ENCODE peak calls at places on chromosomes 7 and 10, in ten cellular contexts. A, H, V, Y, F, P, N, W, M and U are unnamed samples. For H3K9me3, the result is how much of the 10 kb centered on the place peaks cover.

GRCh38 chr7:129829677-129830631 is 122.8 kb downstream of the UBE2H start:
- DNase-seq in H (peak), V (peak), M (peak), W (peak), F (peak), N (peak), P (peak), Y (peak), A (peak), U (peak)

GRCh38 chr10:32887481-32887880 is 70.5 kb downstream of the ITGB1 start:
- DNase-seq in H (no peak), A (no peak), V (no peak), P (peak), M (no peak), W (no peak), F (no peak), N (no peak), Y (no peak), U (no peak)

GRCh38 chr7:105776986-105777910 is 99.2 kb downstream of the ATXN7L1 start:
- DNase-seq in V (no peak), H (no peak), A (peak), F (no peak), W (no peak), M (no peak), P (no peak), Y (peak), N (no peak), U (no peak)

GRCh38 chr7:45580053-45580872 is 6.1 kb downstream of the ADCY1 start:
- DNase-seq in W (no peak), F (no peak), Y (no peak), V (no peak), A (peak), P (peak), M (peak), H (no peak), N (no peak), U (no peak)

GRCh38 chr7:121302214-121302745 is 26.5 kb upstream of the WNT16 start:
- DNase-seq in V (peak), A (peak), M (no peak), Y (peak), N (no peak), P (no peak), W (no peak), F (no peak), H (no peak), U (no peak)

GRCh38 chr7:85695041-85695990 is 508.5 kb upstream of the SEMA3D start:
- DNase-seq in Y (no peak), W (peak), M (no peak), P (no peak), A (peak), N (no peak), F (no peak), H (no peak), V (peak), U (peak)

GRCh38 chr7:128358233-128358632 is 3.3 kb downstream of the PRRT4 start:
- DNase-seq in H (no peak), W (no peak), A (peak), M (no peak), F (no peak), N (no peak), V (no peak), Y (no peak), P (no peak), U (no peak)

GRCh38 chr10:8969853-8970252 is 915.4 kb downstream of the GATA3 start:
- DNase-seq in V (no peak), F (no peak), H (no peak), N (no peak), W (no peak), P (no peak), M (no peak), Y (no peak), A (no peak), U (no peak)

GRCh38 chr10:114412907-114413386 is 8.6 kb upstream of the AFAP1L2 start:
- DNase-seq in A (peak), H (no peak), N (no peak), W (no peak), P (no peak), V (no peak), F (no peak), M (no peak), Y (peak), U (no peak)

GRCh38 chr10:114406455-114406854 is 2.2 kb upstream of the AFAP1L2 start:
- DNase-seq in V (no peak), P (no peak), N (no peak), H (no peak), W (no peak), A (no peak), M (no peak), Y (no peak), F (no peak), U (no peak)

GRCh38 chr10:114408112-114408967 is 4.0 kb upstream of the AFAP1L2 start:
- DNase-seq in W (no peak), A (no peak), Y (no peak), N (no peak), P (no peak), M (no peak), V (no peak), H (no peak), F (no peak), U (no peak)

GRCh38 chr10:114405011-114405350 is 679 bp upstream of the AFAP1L2 start:
- DNase-seq in A (no peak), M (no peak), V (no peak), F (no peak), N (no peak), P (no peak), W (no peak), Y (no peak), H (peak), U (no peak)

GRCh38 chr10:114408968-114409444 is 4.7 kb upstream of the AFAP1L2 start:
- DNase-seq in Y (no peak), P (no peak), A (no peak), H (no peak), M (no peak), F (no peak), V (no peak), N (no peak), W (no peak), U (no peak)
- H3K27ac ChIP-seq in Y (no peak), P (no peak), A (no peak), H (no peak), M (no peak), F (no peak), V (peak), N (no peak), W (no peak), U (no peak)

GRCh38 chr10:30830672-30831230 is 200.9 kb downstream of the ZNF438 start:
- DNase-seq in V (no peak), N (no peak), P (no peak), H (no peak), W (no peak), A (no peak), M (no peak), Y (no peak), F (no peak), U (no peak)

GRCh38 chr10:30831401-30831800 is 200.3 kb downstream of the ZNF438 start:
- DNase-seq in F (no peak), A (no peak), N (no peak), M (no peak), H (no peak), V (no peak), P (no peak), W (no peak), Y (no peak), U (no peak)

GRCh38 chr10:30832727-30833624 is 198.7 kb downstream of the ZNF438 start:
- DNase-seq in V (no peak), N (no peak), A (no peak), P (no peak), F (no peak), H (no peak), W (no peak), Y (no peak), M (no peak), U (no peak)

GRCh38 chr10:30833625-30833970 is 198.1 kb downstream of the ZNF438 start:
- DNase-seq in Y (no peak), N (no peak), M (no peak), W (no peak), H (no peak), V (no peak), P (no peak), A (no peak), F (no peak), U (peak)

DNA sequence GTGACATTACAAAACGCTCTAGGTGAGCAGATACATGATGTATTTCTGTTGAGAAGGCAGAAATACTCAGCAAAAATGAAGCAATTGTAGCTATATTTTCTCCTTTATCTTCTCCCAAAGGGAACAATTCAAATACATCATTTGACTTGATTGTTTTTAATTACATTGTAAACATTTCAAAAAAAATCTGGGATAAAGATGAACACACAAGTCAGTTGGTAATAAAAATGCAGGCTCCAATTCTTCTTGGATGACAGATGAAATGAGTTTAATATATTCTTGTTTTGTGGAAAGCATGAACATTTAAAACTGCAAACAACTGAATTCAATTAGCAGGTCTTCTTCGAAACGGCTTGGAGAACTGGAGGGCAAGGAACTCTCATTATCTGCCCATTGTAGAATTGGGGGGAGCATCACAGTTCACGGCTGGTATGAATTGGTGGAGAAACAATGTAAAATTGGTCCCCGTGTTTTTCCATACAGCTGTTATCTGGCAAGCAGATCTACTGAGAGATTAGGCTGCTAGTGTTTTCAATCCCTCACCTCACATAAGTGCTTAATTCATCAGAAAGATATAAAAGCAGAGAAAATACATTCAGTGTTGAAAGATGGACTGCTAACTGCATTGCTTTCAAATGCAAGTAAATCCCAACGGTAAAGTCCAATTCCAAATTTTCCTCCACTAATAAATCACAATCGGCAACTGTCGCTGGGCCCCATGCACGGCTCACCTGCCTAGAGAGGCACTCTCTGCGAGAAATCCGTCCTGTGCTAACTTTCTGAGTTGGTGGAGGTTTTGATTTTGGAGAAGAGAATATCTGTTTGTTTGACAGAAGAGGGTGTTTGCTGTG is 199.6 kb downstream of the ZNF438 start:
- DNase-seq in W (no peak), F (no peak), V (no peak), N (no peak), A (no peak), Y (no peak), H (no peak), P (no peak), M (no peak), U (no peak)
- H3K4me3 ChIP-seq in W (no peak), F (no peak), V (no peak), N (no peak), A (no peak), Y (no peak), H (no peak), P (no peak), M (no peak), U (no peak)

GRCh38 chr7:157853789-157854065 is 516.9 kb downstream of the DNAJB6 start:
- DNase-seq in N (no peak), F (no peak), Y (no peak), W (no peak), P (no peak), M (no peak), V (no peak), H (no peak), A (no peak), U (no peak)

GRCh38 chr7:157850481-157851444 is 514.0 kb downstream of the DNAJB6 start:
- DNase-seq in V (no peak), Y (no peak), A (no peak), N (no peak), P (no peak), M (no peak), H (no peak), W (no peak), F (no peak), U (no peak)

GRCh38 chr7:157853076-157853788 is 516.4 kb downstream of the DNAJB6 start:
- DNase-seq in V (no peak), M (no peak), F (no peak), P (no peak), Y (no peak), N (no peak), W (no peak), A (no peak), H (no peak), U (no peak)

GRCh38 chr7:157849726-157850125 is 512.9 kb downstream of the DNAJB6 start:
- DNase-seq in V (no peak), H (no peak), F (no peak), Y (no peak), N (no peak), A (no peak), W (no peak), M (no peak), P (no peak), U (no peak)

DNA sequence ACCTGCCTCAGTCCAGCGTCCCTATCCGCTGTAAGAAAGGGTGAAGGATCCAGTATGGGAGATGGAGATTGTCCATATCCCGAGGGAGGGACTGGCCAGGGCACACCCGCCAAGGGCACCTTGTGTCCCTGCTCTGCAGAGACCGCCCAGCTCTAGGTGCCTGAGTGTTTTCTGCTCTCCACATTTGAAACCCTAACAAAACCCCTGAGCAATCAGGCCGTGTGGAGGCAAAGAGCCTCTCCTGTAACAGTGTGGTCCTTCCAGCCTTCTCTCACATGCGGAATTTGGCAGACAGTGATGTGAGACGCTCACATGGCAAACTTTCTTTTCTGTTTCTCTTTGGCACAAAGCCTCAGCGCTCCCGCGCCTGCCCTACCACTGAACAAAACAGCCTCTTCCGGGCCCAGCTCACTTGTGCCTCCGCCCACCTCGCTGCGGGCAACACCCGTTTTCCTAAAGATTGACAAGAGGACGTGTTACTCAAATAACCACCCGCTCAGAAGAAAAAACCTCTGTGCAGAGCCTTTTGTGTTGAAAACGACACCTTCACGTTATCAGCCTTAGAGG is 514.8 kb downstream of the DNAJB6 start:
- DNase-seq in N (peak), V (no peak), W (peak), P (peak), H (peak), F (peak), A (no peak), M (no peak), Y (peak), U (peak)
- H3K9me3 ChIP-seq in N (under half), V (under half), W (under half), P (under half), H (under half), F (under half), A (under half), M (under half), Y (under half), U (under half)

GRCh38 chr7:44373418-44373740 is 48.0 kb upstream of the CAMK2B start:
- DNase-seq in M (no peak), P (no peak), V (no peak), Y (no peak), N (no peak), H (no peak), F (no peak), A (no peak), W (no peak), U (no peak)
- H3K27ac ChIP-seq in M (no peak), P (no peak), V (no peak), Y (no peak), N (no peak), H (no peak), F (no peak), A (no peak), W (no peak), U (no peak)

GRCh38 chr7:1899201-1899600 is 229.1 kb downstream of the ELFN1 start:
- DNase-seq in Y (no peak), P (no peak), M (no peak), V (no peak), H (no peak), A (peak), W (no peak), F (no peak), N (no peak), U (no peak)
- H3K4me3 ChIP-seq in Y (no peak), P (no peak), M (no peak), V (no peak), H (no peak), A (no peak), W (no peak), F (no peak), N (no peak), U (no peak)

GRCh38 chr7:30925913-30926312 is 14.3 kb downstream of the AQP1 start:
- DNase-seq in N (no peak), M (peak), Y (no peak), V (no peak), P (no peak), H (no peak), F (peak), W (no peak), A (no peak), U (no peak)
- H3K9me3 ChIP-seq in N (under half), M (under half), Y (under half), V (under half), P (under half), H (under half), F (under half), W (under half), A (under half), U (under half)

GRCh38 chr10:23046032-23046431 is 49.3 kb upstream of the MSRB2 start:
- DNase-seq in A (no peak), V (no peak), Y (no peak), W (no peak), H (no peak), N (no peak), M (no peak), F (no peak), P (no peak), U (no peak)
- H3K27ac ChIP-seq in A (no peak), V (no peak), Y (no peak), W (no peak), H (no peak), N (no peak), M (no peak), F (no peak), P (no peak), U (no peak)

DNA sequence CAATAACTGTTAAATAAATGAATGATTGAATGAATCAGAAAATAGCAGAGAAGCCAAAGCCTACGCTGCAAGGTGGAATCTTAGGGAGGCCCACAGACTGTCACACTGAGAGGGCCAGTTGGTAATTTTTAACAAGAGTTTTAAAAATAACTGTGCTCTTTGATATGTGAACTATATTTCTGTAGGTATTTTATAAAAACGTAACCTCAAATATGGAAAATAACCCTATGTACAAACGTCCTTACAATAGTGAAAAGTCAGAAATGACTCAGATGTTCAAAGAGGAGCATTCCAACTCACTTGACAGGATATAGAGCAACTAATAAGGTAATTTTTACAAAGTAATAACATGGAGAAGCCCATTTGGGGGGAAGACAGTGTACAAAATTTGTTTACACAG is 18.9 kb upstream of the TMEM273 start:
- DNase-seq in A (no peak), H (no peak), Y (no peak), V (no peak), F (no peak), P (no peak), M (no peak), W (no peak), N (no peak), U (no peak)
- H3K4me3 ChIP-seq in A (no peak), H (no peak), Y (no peak), V (no peak), F (no peak), P (no peak), M (no peak), W (no peak), N (no peak), U (no peak)

GRCh38 chr10:24983946-24984345 is 31.5 kb upstream of the PRTFDC1 start:
- DNase-seq in A (peak), V (no peak), N (no peak), H (no peak), W (no peak), Y (no peak), F (no peak), M (no peak), P (no peak), U (no peak)
- H3K9me3 ChIP-seq in A (under half), V (under half), N (under half), H (under half), W (under half), Y (under half), F (under half), M (under half), P (under half), U (under half)

GRCh38 chr7:110600983-110601382 is 489.9 kb upstream of the LRRN3 start:
- DNase-seq in M (no peak), V (no peak), P (no peak), F (no peak), A (no peak), N (no peak), H (no peak), W (no peak), Y (no peak), U (no peak)

GRCh38 chr7:110607050-110607862 is 483.7 kb upstream of the LRRN3 start:
- DNase-seq in W (no peak), F (no peak), P (no peak), A (no peak), V (no peak), N (no peak), H (no peak), Y (no peak), M (no peak), U (no peak)

GRCh38 chr7:110604885-110605284 is 486.0 kb upstream of the LRRN3 start:
- DNase-seq in P (no peak), Y (no peak), W (no peak), F (no peak), H (no peak), N (no peak), V (no peak), M (no peak), A (no peak), U (no peak)

GRCh38 chr7:110604206-110604605 is 486.7 kb upstream of the LRRN3 start:
- DNase-seq in V (no peak), N (no peak), F (no peak), M (no peak), Y (no peak), H (no peak), W (no peak), A (no peak), P (no peak), U (no peak)

GRCh38 chr7:110601710-110602109 is 489.2 kb upstream of the LRRN3 start:
- DNase-seq in A (no peak), P (no peak), N (no peak), M (no peak), H (no peak), V (no peak), W (no peak), Y (no peak), F (no peak), U (no peak)
- H3K27ac ChIP-seq in A (no peak), P (no peak), N (no peak), M (no peak), H (no peak), V (no peak), W (no peak), Y (no peak), F (no peak), U (no peak)